ENCODE peak calls at places on chromosomes 5 and 9, in seven cellular contexts. M, R, K, X, J, P and T are unnamed samples.

GRCh38 chr9:121299125-121299466 is 31.1 kb downstream of the GSN start:
- DNase-seq in X (no peak), P (no peak), M (no peak), K (no peak), R (peak), J (no peak), T (no peak)

GRCh38 chr5:170681013-170681433 is 102.5 kb upstream of the GABRP start:
- DNase-seq in J (no peak), R (peak), K (no peak), X (no peak), P (no peak), M (peak), T (peak)

GRCh38 chr5:148290271-148291195 is 21.7 kb upstream of the SPINK7 start:
- DNase-seq in J (no peak), P (peak), K (peak), M (peak), X (no peak), R (no peak), T (peak)

GRCh38 chr5:143126121-143127019 is 277.1 kb downstream of the NR3C1 start:
- DNase-seq in X (no peak), P (no peak), M (no peak), J (peak), R (no peak), K (no peak), T (no peak)

GRCh38 chr5:77635617-77636422 is 2.7 kb downstream of the OTP start:
- DNase-seq in K (no peak), M (peak), R (peak), P (no peak), J (no peak), X (no peak), T (peak)

GRCh38 chr9:93450817-93451761 is at the start of gene FAM120A:
- DNase-seq in X (peak), M (peak), J (no peak), K (peak), P (peak), R (peak), T (peak)

GRCh38 chr5:38547257-38547656 is 9.2 kb downstream of the LIFR start:
- DNase-seq in P (no peak), K (no peak), M (no peak), R (no peak), J (no peak), X (no peak), T (no peak)

GRCh38 chr9:91312717-91313325 is 48.9 kb downstream of the AUH start:
- DNase-seq in M (peak), X (no peak), P (no peak), J (no peak), R (no peak), K (peak), T (peak)

GRCh38 chr9:112868956-112869594 is 21.6 kb downstream of the SLC46A2 start:
- DNase-seq in M (no peak), K (no peak), R (no peak), X (no peak), J (no peak), P (no peak), T (no peak)

GRCh38 chr5:72187388-72188070 is 80.3 kb downstream of the MAP1B start:
- DNase-seq in J (no peak), M (no peak), X (peak), R (no peak), P (no peak), K (no peak), T (no peak)

GRCh38 chr5:119290161-119290569 is 65.7 kb upstream of the TNFAIP8 start:
- DNase-seq in P (no peak), K (no peak), R (no peak), M (no peak), X (no peak), J (peak), T (no peak)

GRCh38 chr5:174183701-174184100 is 138.2 kb downstream of the NSG2 start:
- DNase-seq in M (no peak), K (no peak), R (no peak), J (no peak), X (no peak), P (no peak), T (no peak)

DNA sequence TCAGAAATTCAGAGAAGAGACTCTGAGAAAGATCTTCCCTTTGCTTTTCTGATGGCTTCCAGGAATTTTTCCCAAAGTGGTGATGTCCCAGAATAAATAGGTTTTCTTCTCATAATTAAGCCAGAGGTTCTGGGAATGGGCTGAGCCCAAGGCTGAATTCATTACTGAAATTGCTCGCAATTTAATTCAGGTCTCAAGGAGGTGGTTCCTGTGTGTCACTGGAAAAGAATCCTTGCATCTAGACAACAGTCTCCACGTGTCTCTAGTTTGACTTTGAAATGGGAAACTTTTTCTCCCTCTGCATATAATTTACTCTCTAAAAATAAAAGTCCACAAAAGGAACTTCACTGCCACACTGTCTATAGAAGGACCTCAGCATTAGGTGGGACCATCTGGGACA is 27.8 kb upstream of the STX17 start:
- DNase-seq in K (no peak), P (no peak), R (no peak), J (no peak), X (no peak), M (no peak), T (no peak)
- TF ChIP-seq JUND in K (no peak), P (no peak), R (no peak), J (no peak), X (no peak), M (no peak), T (no peak)

GRCh38 chr5:132280371-132281240 is 13.6 kb upstream of the SLC22A4 start:
- DNase-seq in P (no peak), K (no peak), M (no peak), J (no peak), R (no peak), X (no peak), T (no peak)
- TF ChIP-seq JUND in P (no peak), K (no peak), M (no peak), J (no peak), R (no peak), X (no peak), T (no peak)

GRCh38 chr9:5879419-5880181 is 11.1 kb upstream of the MLANA start:
- DNase-seq in R (no peak), J (no peak), P (peak), M (peak), K (peak), X (peak), T (no peak)
- TF ChIP-seq JUND in R (peak), J (no peak), P (no peak), M (peak), K (peak), X (peak), T (peak)

GRCh38 chr5:61256474-61256873 is 75.6 kb upstream of the ZSWIM6 start:
- DNase-seq in P (no peak), X (no peak), J (no peak), K (no peak), R (no peak), M (no peak), T (no peak)

GRCh38 chr5:61253547-61253946 is 78.5 kb upstream of the ZSWIM6 start:
- DNase-seq in X (no peak), P (no peak), J (no peak), M (no peak), R (no peak), K (no peak), T (peak)

GRCh38 chr5:61254969-61255555 is 77.0 kb upstream of the ZSWIM6 start:
- DNase-seq in R (no peak), J (no peak), P (no peak), K (no peak), X (no peak), M (peak), T (no peak)

GRCh38 chr5:61262080-61262479 is 70.0 kb upstream of the ZSWIM6 start:
- DNase-seq in M (no peak), X (no peak), R (no peak), P (no peak), K (no peak), J (no peak), T (no peak)

DNA sequence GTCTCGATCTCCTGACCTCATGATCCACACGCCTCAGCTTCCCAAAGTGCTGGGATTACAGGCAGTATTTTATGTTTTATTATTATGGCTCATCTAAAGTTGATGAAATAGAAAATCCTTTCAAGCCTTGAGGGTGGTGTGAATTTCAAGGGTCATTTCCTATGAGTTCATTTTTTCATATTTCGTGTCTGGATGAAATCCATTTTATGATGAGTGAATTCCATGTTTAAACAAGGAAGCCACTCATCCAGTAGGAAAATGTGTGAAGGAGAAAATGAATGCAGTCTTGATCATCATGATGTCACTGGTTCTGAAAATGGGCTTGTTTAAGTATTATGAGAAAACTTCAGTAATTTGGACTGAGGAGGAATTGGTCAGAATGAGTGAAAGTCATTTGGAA is 74.6 kb upstream of the ZSWIM6 start:
- DNase-seq in J (no peak), R (no peak), X (no peak), P (no peak), K (no peak), M (no peak), T (no peak)
- TF ChIP-seq JUND in J (no peak), R (no peak), X (no peak), P (no peak), K (no peak), M (no peak), T (no peak)

GRCh38 chr5:127875235-127876021 is 172.2 kb downstream of the CCDC192 start:
- DNase-seq in J (peak), M (peak), P (peak), R (peak), K (peak), X (peak), T (peak)
- TF ChIP-seq JUND in J (no peak), M (no peak), P (no peak), R (no peak), K (no peak), X (no peak), T (no peak)